ENCODE peak calls at places on chromosomes 6 and 20, in seven cellular contexts. One of them, this sample, is unnamed. For H3K36me3 and H3K9me2, the result is how much of the 10 kb centered on the place peaks cover.

GRCh38 chr6:128233501-128233900 is 286.9 kb downstream of the PTPRK start:
- DNase-seq in GM23338: no peak
- DNase-seq in GM23248: no peak
- DNase-seq in HCT116: no peak
- DNase-seq in PC-9: no peak
- DNase-seq in PC-3: no peak
- DNase-seq in MM.1S: no peak
- DNase-seq in this sample: no peak

GRCh38 chr20:63215101-63216040 is 560 bp downstream of the YTHDF1 start:
- DNase-seq in GM23338: peak
- DNase-seq in GM23248: peak
- DNase-seq in HCT116: no peak
- DNase-seq in PC-9: peak
- DNase-seq in PC-3: peak
- DNase-seq in MM.1S: peak
- DNase-seq in this sample: peak

GRCh38 chr6:130858498-130859160 is 31.4 kb downstream of the SMLR1 start:
- DNase-seq in GM23338: no peak
- DNase-seq in GM23248: no peak
- DNase-seq in HCT116: no peak
- DNase-seq in PC-9: no peak
- DNase-seq in PC-3: no peak
- DNase-seq in MM.1S: no peak
- DNase-seq in this sample: peak

GRCh38 chr6:34207695-34208443 is 28.8 kb upstream of the HMGA1 start:
- DNase-seq in GM23338: no peak
- DNase-seq in GM23248: no peak
- DNase-seq in HCT116: no peak
- DNase-seq in PC-9: no peak
- DNase-seq in PC-3: no peak
- DNase-seq in MM.1S: no peak
- DNase-seq in this sample: no peak

GRCh38 chr6:22956029-22956715 is 386.8 kb downstream of the HDGFL1 start:
- DNase-seq in GM23338: no peak
- DNase-seq in GM23248: no peak
- DNase-seq in HCT116: no peak
- DNase-seq in PC-9: no peak
- DNase-seq in PC-3: no peak
- DNase-seq in MM.1S: no peak
- DNase-seq in this sample: peak

GRCh38 chr6:44041461-44042260 is 85.6 kb downstream of the MRPL14 start:
- DNase-seq in GM23338: peak
- DNase-seq in GM23248: peak
- DNase-seq in HCT116: peak
- DNase-seq in PC-9: peak
- DNase-seq in PC-3: peak
- DNase-seq in MM.1S: no peak
- DNase-seq in this sample: peak

GRCh38 chr20:56443654-56444540 is 24.5 kb upstream of the RTF2 start:
- DNase-seq in GM23338: peak
- DNase-seq in GM23248: no peak
- DNase-seq in HCT116: no peak
- DNase-seq in PC-9: no peak
- DNase-seq in PC-3: no peak
- DNase-seq in MM.1S: no peak
- DNase-seq in this sample: no peak

GRCh38 chr20:48052492-48052870 is 267.2 kb upstream of the SULF2 start:
- DNase-seq in GM23338: no peak
- DNase-seq in GM23248: peak
- DNase-seq in HCT116: no peak
- DNase-seq in PC-9: peak
- DNase-seq in PC-3: peak
- DNase-seq in MM.1S: no peak
- DNase-seq in this sample: peak

GRCh38 chr6:84432616-84433015 is 205.2 kb upstream of the CEP162 start:
- DNase-seq in GM23338: no peak
- DNase-seq in GM23248: peak
- DNase-seq in HCT116: no peak
- DNase-seq in PC-9: no peak
- DNase-seq in PC-3: no peak
- DNase-seq in MM.1S: no peak
- DNase-seq in this sample: peak

GRCh38 chr6:150212745-150213144 is 69.9 kb downstream of the PPP1R14C start:
- DNase-seq in GM23338: no peak
- DNase-seq in GM23248: no peak
- DNase-seq in HCT116: no peak
- DNase-seq in PC-9: no peak
- DNase-seq in PC-3: no peak
- DNase-seq in MM.1S: no peak
- DNase-seq in this sample: no peak

GRCh38 chr20:62032606-62033368 is 32.9 kb downstream of the TAF4 start:
- DNase-seq in GM23338: no peak
- DNase-seq in GM23248: peak
- DNase-seq in HCT116: no peak
- DNase-seq in PC-9: no peak
- DNase-seq in PC-3: no peak
- DNase-seq in MM.1S: no peak
- DNase-seq in this sample: no peak

DNA sequence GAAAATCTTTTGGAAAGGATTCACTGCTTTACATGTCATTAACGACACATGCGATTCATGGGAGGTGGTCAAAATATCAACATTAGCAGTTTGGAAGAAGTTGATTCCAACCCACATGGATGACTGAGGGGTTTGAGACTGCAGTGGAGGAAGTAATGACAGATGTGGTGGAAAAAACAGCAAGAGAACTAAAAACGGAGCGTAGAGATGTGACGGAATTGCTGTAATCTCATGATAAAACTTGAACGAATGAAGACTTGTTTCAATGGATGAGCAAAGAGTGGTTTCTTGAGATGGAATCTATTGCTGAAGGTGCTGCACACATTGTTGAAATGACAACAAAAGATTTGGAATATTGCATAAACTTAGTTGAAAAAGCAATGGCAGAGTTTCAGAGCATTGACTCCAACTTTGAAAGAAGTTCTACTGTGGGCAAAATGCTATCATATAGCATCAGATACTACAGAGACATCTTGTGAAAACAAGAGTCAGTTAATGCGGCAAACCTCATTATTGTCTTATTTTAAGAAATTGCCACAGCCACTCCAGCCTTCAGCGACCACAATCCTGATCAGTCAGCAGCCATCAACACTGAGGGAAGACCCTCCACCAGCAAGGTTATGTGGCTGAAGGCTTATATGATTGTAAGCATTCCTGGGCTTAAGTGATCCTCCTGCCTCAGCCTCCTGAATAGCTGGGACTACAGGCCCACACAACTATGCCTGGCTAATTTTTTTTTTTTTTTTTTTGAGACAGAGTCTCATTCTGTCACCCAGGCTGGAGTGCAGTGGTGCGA is 19.2 kb downstream of the SRSF3 start:
- DNase-seq in GM23338: no peak
- DNase-seq in GM23248: no peak
- DNase-seq in HCT116: no peak
- DNase-seq in PC-9: no peak
- DNase-seq in PC-3: no peak
- DNase-seq in MM.1S: no peak
- DNase-seq in this sample: no peak
- H3K36me3 ChIP-seq in GM23338: under half
- H3K36me3 ChIP-seq in GM23248: under half
- H3K36me3 ChIP-seq in HCT116: under half
- H3K36me3 ChIP-seq in PC-9: under half
- H3K36me3 ChIP-seq in PC-3: under half
- H3K36me3 ChIP-seq in MM.1S: under half
- H3K36me3 ChIP-seq in this sample: under half

DNA sequence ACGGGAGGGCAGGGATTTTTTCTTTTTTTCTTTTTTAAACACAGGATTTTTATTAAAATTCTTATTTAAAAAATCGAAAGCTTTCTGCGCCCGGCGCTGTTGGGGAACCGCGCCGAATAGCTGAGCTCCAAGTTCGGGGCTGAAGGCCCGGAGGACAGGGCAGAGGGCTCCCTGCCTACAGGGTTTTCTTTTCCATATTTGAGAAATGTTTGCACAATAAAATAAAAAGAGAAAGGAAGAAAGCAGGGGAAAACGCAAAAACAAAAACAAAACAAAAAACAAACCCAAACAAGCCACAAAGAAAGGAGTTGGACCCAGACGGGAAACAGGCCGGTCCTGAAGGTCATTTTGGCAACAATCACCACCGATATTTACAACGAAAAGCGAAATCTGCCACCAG is 2.9 kb downstream of the NKX2-2 start:
- DNase-seq in GM23338: no peak
- DNase-seq in GM23248: no peak
- DNase-seq in HCT116: no peak
- DNase-seq in PC-9: no peak
- DNase-seq in PC-3: no peak
- DNase-seq in MM.1S: no peak
- DNase-seq in this sample: no peak
- TF ChIP-seq EZH2 in GM23338: peak
- TF ChIP-seq EZH2 in GM23248: no peak
- TF ChIP-seq EZH2 in HCT116: no peak
- TF ChIP-seq EZH2 in PC-9: no peak
- TF ChIP-seq EZH2 in PC-3: no peak
- TF ChIP-seq EZH2 in MM.1S: no peak
- TF ChIP-seq EZH2 in this sample: peak

GRCh38 chr6:81612136-81612535 is 140.3 kb downstream of the TENT5A start:
- DNase-seq in GM23338: no peak
- DNase-seq in GM23248: peak
- DNase-seq in HCT116: no peak
- DNase-seq in PC-9: no peak
- DNase-seq in PC-3: peak
- DNase-seq in MM.1S: no peak
- DNase-seq in this sample: no peak

GRCh38 chr6:81606965-81607381 is 145.5 kb downstream of the TENT5A start:
- DNase-seq in GM23338: no peak
- DNase-seq in GM23248: peak
- DNase-seq in HCT116: no peak
- DNase-seq in PC-9: no peak
- DNase-seq in PC-3: peak
- DNase-seq in MM.1S: no peak
- DNase-seq in this sample: no peak

GRCh38 chr6:81608776-81609175 is 143.7 kb downstream of the TENT5A start:
- DNase-seq in GM23338: no peak
- DNase-seq in GM23248: no peak
- DNase-seq in HCT116: no peak
- DNase-seq in PC-9: no peak
- DNase-seq in PC-3: no peak
- DNase-seq in MM.1S: no peak
- DNase-seq in this sample: no peak

GRCh38 chr6:81613606-81614005 is 138.9 kb downstream of the TENT5A start:
- DNase-seq in GM23338: no peak
- DNase-seq in GM23248: peak
- DNase-seq in HCT116: no peak
- DNase-seq in PC-9: no peak
- DNase-seq in PC-3: peak
- DNase-seq in MM.1S: no peak
- DNase-seq in this sample: no peak

DNA sequence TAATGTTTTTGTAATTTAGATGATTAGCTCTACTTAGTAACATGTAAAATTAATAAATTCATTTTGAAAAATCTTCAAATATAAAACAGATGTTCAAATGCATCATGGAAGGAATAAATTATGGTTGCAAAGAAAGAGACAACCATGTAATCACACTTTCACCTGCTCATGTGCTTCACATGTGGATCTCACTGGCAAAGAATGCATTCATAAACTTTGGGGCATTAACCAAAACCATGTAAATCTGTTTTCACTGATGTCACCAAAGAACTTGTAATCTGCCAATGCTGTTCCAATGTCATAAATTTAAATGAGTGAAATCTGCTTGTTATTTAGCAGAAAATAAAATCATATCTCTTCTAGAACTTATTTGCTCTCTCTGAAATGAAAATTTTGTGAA is 142.7 kb downstream of the TENT5A start:
- DNase-seq in GM23338: no peak
- DNase-seq in GM23248: no peak
- DNase-seq in HCT116: no peak
- DNase-seq in PC-9: no peak
- DNase-seq in PC-3: no peak
- DNase-seq in MM.1S: no peak
- DNase-seq in this sample: no peak
- H3K9me2 ChIP-seq in GM23338: under half
- H3K9me2 ChIP-seq in GM23248: under half
- H3K9me2 ChIP-seq in HCT116: under half
- H3K9me2 ChIP-seq in PC-9: under half
- H3K9me2 ChIP-seq in PC-3: under half
- H3K9me2 ChIP-seq in MM.1S: under half
- H3K9me2 ChIP-seq in this sample: under half

GRCh38 chr6:152368761-152369624 is 268.2 kb downstream of the SYNE1 start:
- DNase-seq in GM23338: no peak
- DNase-seq in GM23248: no peak
- DNase-seq in HCT116: no peak
- DNase-seq in PC-9: no peak
- DNase-seq in PC-3: no peak
- DNase-seq in MM.1S: no peak
- DNase-seq in this sample: no peak

GRCh38 chr6:152360016-152360415 is 277.1 kb downstream of the SYNE1 start:
- DNase-seq in GM23338: no peak
- DNase-seq in GM23248: no peak
- DNase-seq in HCT116: no peak
- DNase-seq in PC-9: no peak
- DNase-seq in PC-3: no peak
- DNase-seq in MM.1S: no peak
- DNase-seq in this sample: no peak

DNA sequence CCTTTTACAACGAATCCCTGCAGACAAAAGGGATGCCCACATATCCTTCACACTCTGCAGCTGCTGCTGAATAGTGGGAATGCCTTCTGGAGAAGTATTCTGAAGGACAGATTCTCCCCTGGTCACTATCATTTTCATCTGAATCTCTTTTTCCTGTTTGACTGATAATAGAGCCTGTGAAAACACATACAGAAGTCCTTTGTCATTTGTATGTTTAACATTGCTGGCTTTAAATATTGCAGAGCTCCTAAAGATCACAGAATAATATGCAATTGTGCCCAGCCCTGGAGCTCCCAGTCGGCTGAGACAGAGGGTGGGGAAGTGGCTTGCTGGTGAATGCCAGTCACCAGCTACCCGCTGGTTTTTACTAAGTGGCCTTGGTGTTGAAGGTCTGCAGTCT is 272.3 kb downstream of the SYNE1 start:
- DNase-seq in GM23338: no peak
- DNase-seq in GM23248: no peak
- DNase-seq in HCT116: no peak
- DNase-seq in PC-9: no peak
- DNase-seq in PC-3: no peak
- DNase-seq in MM.1S: no peak
- DNase-seq in this sample: no peak
- H3K36me3 ChIP-seq in GM23338: under half
- H3K36me3 ChIP-seq in GM23248: half or more
- H3K36me3 ChIP-seq in HCT116: under half
- H3K36me3 ChIP-seq in PC-9: under half
- H3K36me3 ChIP-seq in PC-3: under half
- H3K36me3 ChIP-seq in MM.1S: under half
- H3K36me3 ChIP-seq in this sample: under half